ENCODE peak calls at places on chromosomes 11 and 22, in ten cellular contexts. K is osteocyte, E is A549, M is endothelial cell, F is pancreas, U is choroid plexus epithelial cell, Z is body of pancreas, G is Calu3, C is ovary, L is coronary artery. O is an unnamed sample.

GRCh38 chr11:96168623-96169022 is 174.4 kb downstream of the MAML2 start:
- DNase-seq in K (no peak), E (peak), M (no peak), F (no peak), U (peak), Z (no peak), G (peak), C (no peak), L (no peak), O (no peak)

GRCh38 chr22:22703715-22704114 is 59.3 kb downstream of the GGTLC2 start:
- DNase-seq in K (no peak), E (peak), M (no peak), F (no peak), U (peak), Z (no peak), G (no peak), C (no peak), L (peak), O (no peak)

GRCh38 chr11:96161271-96162089 is 181.5 kb downstream of the MAML2 start:
- DNase-seq in K (no peak), E (no peak), M (no peak), F (no peak), U (peak), Z (no peak), G (no peak), C (no peak), L (no peak), O (no peak)

GRCh38 chr11:70656293-70656692 is 258.0 kb downstream of the CTTN start:
- DNase-seq in K (no peak), E (no peak), M (no peak), F (no peak), U (no peak), Z (no peak), G (no peak), C (no peak), L (no peak), O (no peak)

GRCh38 chr11:33916736-33917135 is 24.9 kb upstream of the LMO2 start:
- DNase-seq in K (no peak), E (no peak), M (no peak), F (no peak), U (no peak), Z (no peak), G (no peak), C (no peak), L (no peak), O (no peak)

GRCh38 chr11:66044757-66045156 is 4.2 kb downstream of the GAL3ST3 start:
- DNase-seq in K (no peak), E (no peak), M (no peak), F (no peak), U (no peak), Z (no peak), G (no peak), C (no peak), L (no peak), O (no peak)

GRCh38 chr11:59708537-59708936 is 5.1 kb downstream of the OR10V1 start:
- DNase-seq in K (no peak), E (no peak), M (no peak), F (no peak), U (peak), Z (no peak), G (no peak), C (no peak), L (no peak), O (no peak)

GRCh38 chr22:36773935-36774334 is 2.0 kb downstream of the IFT27 start:
- DNase-seq in K (no peak), E (peak), M (no peak), F (no peak), U (peak), Z (no peak), G (no peak), C (no peak), L (no peak), O (no peak)

GRCh38 chr11:119356349-119357031 is 10.0 kb upstream of the MFRP start:
- DNase-seq in K (peak), E (peak), M (peak), F (peak), U (peak), Z (peak), G (no peak), C (peak), L (no peak), O (peak)

GRCh38 chr22:29128891-29129643 is 56.2 kb downstream of the KREMEN1 start:
- DNase-seq in K (no peak), E (no peak), M (no peak), F (no peak), U (peak), Z (no peak), G (no peak), C (no peak), L (no peak), O (no peak)

GRCh38 chr11:100863080-100863581 is 176.0 kb downstream of the ARHGAP42 start:
- DNase-seq in K (no peak), E (no peak), M (no peak), F (no peak), U (peak), Z (no peak), G (no peak), C (no peak), L (no peak), O (no peak)

GRCh38 chr11:80144932-80145612 is 704.2 kb upstream of the TENM4 start:
- DNase-seq in K (no peak), E (no peak), M (no peak), F (no peak), U (no peak), Z (no peak), G (no peak), C (no peak), L (no peak), O (no peak)

GRCh38 chr11:112637046-112637445 is 324.2 kb upstream of the NCAM1 start:
- DNase-seq in K (peak), E (no peak), M (no peak), F (no peak), U (no peak), Z (no peak), G (no peak), C (no peak), L (no peak), O (no peak)

GRCh38 chr11:83773950-83774880 is 488.0 kb upstream of the CCDC90B start:
- DNase-seq in K (no peak), E (no peak), M (no peak), F (no peak), U (peak), Z (no peak), G (no peak), C (no peak), L (no peak), O (no peak)

GRCh38 chr22:17873116-17873515 is 98.8 kb upstream of the BID start:
- DNase-seq in K (no peak), E (no peak), M (no peak), F (no peak), U (no peak), Z (no peak), G (no peak), C (no peak), L (no peak), O (no peak)

GRCh38 chr11:119663279-119663678 is 65.7 kb downstream of the NECTIN1 start:
- DNase-seq in K (no peak), E (no peak), M (no peak), F (no peak), U (no peak), Z (no peak), G (no peak), C (no peak), L (no peak), O (no peak)

GRCh38 chr22:36194971-36195370 is 6.6 kb downstream of the APOL4 start:
- DNase-seq in K (peak), E (peak), M (peak), F (no peak), U (peak), Z (peak), G (peak), C (peak), L (peak), O (peak)

GRCh38 chr11:121191787-121192186 is 90.7 kb downstream of the TECTA start:
- DNase-seq in K (no peak), E (no peak), M (no peak), F (no peak), U (no peak), Z (no peak), G (no peak), C (no peak), L (no peak), O (no peak)

GRCh38 chr11:128544625-128545024 is 42.7 kb downstream of the ETS1 start:
- DNase-seq in K (no peak), E (no peak), M (no peak), F (no peak), U (peak), Z (no peak), G (no peak), C (no peak), L (no peak), O (no peak)

GRCh38 chr11:20364412-20364792 is 888 bp downstream of the HTATIP2 start:
- DNase-seq in K (no peak), E (peak), M (no peak), F (no peak), U (no peak), Z (peak), G (peak), C (peak), L (no peak), O (no peak)

GRCh38 chr11:119338318-119338890 is 2.3 kb downstream of the C1QTNF5 start:
- DNase-seq in K (peak), E (peak), M (peak), F (no peak), U (peak), Z (peak), G (peak), C (peak), L (peak), O (peak)

GRCh38 chr22:48438791-48439559 is 1388.7 kb downstream of the BRD1 start:
- DNase-seq in K (no peak), E (no peak), M (no peak), F (no peak), U (no peak), Z (no peak), G (no peak), C (no peak), L (no peak), O (no peak)

GRCh38 chr11:115361025-115361424 is 143.2 kb downstream of the CADM1 start:
- DNase-seq in K (no peak), E (no peak), M (no peak), F (no peak), U (no peak), Z (no peak), G (no peak), C (no peak), L (no peak), O (no peak)

GRCh38 chr22:24805790-24806662 is at the start of gene SGSM1:
- DNase-seq in K (no peak), E (peak), M (peak), F (peak), U (peak), Z (peak), G (peak), C (peak), L (peak), O (peak)

GRCh38 chr11:61616443-61616842 is 35.6 kb upstream of the SYT7 start:
- DNase-seq in K (no peak), E (no peak), M (no peak), F (no peak), U (peak), Z (no peak), G (no peak), C (no peak), L (no peak), O (no peak)
- TF ChIP-seq CTCF in K (no peak), E (no peak), M (no peak), F (no peak), U (no peak), Z (no peak), G (no peak), C (no peak), L (no peak), O (no peak)

GRCh38 chr11:105456950-105457349 is 152.9 kb upstream of the GRIA4 start:
- DNase-seq in K (no peak), E (no peak), M (no peak), F (no peak), U (peak), Z (no peak), G (no peak), C (no peak), L (no peak), O (no peak)
- TF ChIP-seq CTCF in K (no peak), E (no peak), M (no peak), F (no peak), U (peak), Z (no peak), G (no peak), C (no peak), L (no peak), O (no peak)

GRCh38 chr22:38681784-38682335 is at the start of gene TOMM22:
- DNase-seq in K (peak), E (peak), M (peak), F (peak), U (peak), Z (peak), G (peak), C (peak), L (peak), O (peak)
- TF ChIP-seq CTCF in K (peak), E (peak), M (no peak), F (no peak), U (peak), Z (peak), G (peak), C (peak), L (peak), O (peak)

DNA sequence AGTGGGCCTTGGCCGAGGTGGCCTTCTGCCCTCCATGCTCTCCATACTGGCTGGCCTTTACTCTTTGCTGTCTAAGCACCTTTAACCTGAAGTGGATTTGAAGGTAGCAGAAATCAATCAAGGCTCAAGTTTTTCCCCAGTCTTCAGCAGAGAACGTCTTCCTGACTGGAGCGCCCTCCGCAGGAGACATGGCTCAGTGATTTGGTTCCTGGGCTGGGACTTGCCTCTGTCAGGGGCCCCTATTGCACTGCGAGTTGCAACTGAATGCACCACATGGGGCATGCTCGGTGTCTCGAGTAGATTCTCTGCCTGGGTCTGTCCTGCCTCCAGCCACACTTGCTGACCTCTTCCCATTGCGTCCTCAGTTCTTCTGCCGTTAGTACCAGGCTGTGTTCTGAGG is 79.6 kb downstream of the BMAL1 start:
- DNase-seq in K (no peak), E (no peak), M (no peak), F (no peak), U (no peak), Z (no peak), G (no peak), C (no peak), L (no peak), O (no peak)
- TF ChIP-seq CTCF in K (no peak), E (no peak), M (no peak), F (no peak), U (no peak), Z (no peak), G (no peak), C (no peak), L (no peak), O (no peak)

GRCh38 chr11:63611395-63611747 is 2.9 kb downstream of the PLAAT3 start:
- DNase-seq in K (no peak), E (no peak), M (no peak), F (no peak), U (no peak), Z (no peak), G (no peak), C (no peak), L (no peak), O (no peak)
- TF ChIP-seq CTCF in K (no peak), E (no peak), M (no peak), F (no peak), U (no peak), Z (no peak), G (no peak), C (no peak), L (no peak), O (no peak)

O was measured in neural crest cell.